ENCODE peak calls at places on chromosomes 4 and X, in four cellular contexts. T, F, Z and V are unnamed samples.

GRCh38 chrX:41085105-41085882 is at the start of gene USP9X:
- DNase-seq in Z (peak), F (peak), T (peak), V (peak)

GRCh38 chr4:10096976-10097330 is 19.6 kb downstream of the WDR1 start:
- DNase-seq in Z (no peak), T (no peak), F (no peak), V (no peak)

GRCh38 chr4:6134612-6135220 is 65.6 kb downstream of the JAKMIP1 start:
- DNase-seq in Z (peak), T (peak), F (no peak), V (peak)

GRCh38 chr4:52982246-52982950 is 120.3 kb downstream of the RASL11B start:
- DNase-seq in Z (no peak), T (peak), F (no peak), V (no peak)

GRCh38 chrX:133983243-133983973 is 2.0 kb downstream of the GPC3 start:
- DNase-seq in T (no peak), F (no peak), Z (no peak), V (no peak)

GRCh38 chrX:19709812-19710518 is 177.4 kb downstream of the SH3KBP1 start:
- DNase-seq in Z (no peak), F (no peak), T (peak), V (no peak)

GRCh38 chr4:57184378-57185031 is 74.3 kb upstream of the IGFBP7 start:
- DNase-seq in Z (no peak), T (no peak), F (no peak), V (no peak)

GRCh38 chr4:69092190-69092589 is 4.1 kb upstream of the UGT2B7 start:
- DNase-seq in F (no peak), Z (no peak), T (no peak), V (no peak)

GRCh38 chr4:15778191-15778741 is at the start of gene CD38:
- DNase-seq in F (no peak), Z (peak), T (no peak), V (peak)

GRCh38 chr4:26325191-26325590 is 4.4 kb downstream of the RBPJ start:
- DNase-seq in T (peak), Z (no peak), F (no peak), V (no peak)

GRCh38 chr4:113209652-113210320 is 160.3 kb downstream of the ANK2 start:
- DNase-seq in Z (no peak), F (no peak), T (no peak), V (no peak)

GRCh38 chr4:109075617-109076016 is 226.8 kb downstream of the COL25A1 start:
- DNase-seq in T (no peak), F (no peak), Z (no peak), V (no peak)

GRCh38 chrX:115579327-115579726 is 18.4 kb downstream of the PLS3 start:
- DNase-seq in F (no peak), T (no peak), Z (no peak), V (no peak)

GRCh38 chrX:23783569-23784486 is 855 bp downstream of the SAT1 start:
- DNase-seq in Z (no peak), T (peak), F (no peak), V (no peak)

GRCh38 chrX:53280703-53281320 is 572 bp downstream of the IQSEC2 start:
- DNase-seq in Z (no peak), T (no peak), F (no peak), V (no peak)
- TF ChIP-seq SPI1 in Z (no peak), T (no peak), F (no peak), V (no peak)

GRCh38 chr4:96638132-96638531 is 798.2 kb downstream of the PDHA2 start:
- DNase-seq in T (no peak), Z (no peak), F (no peak), V (no peak)

GRCh38 chr4:96642486-96642885 is 802.6 kb downstream of the PDHA2 start:
- DNase-seq in T (no peak), Z (no peak), F (no peak), V (no peak)

DNA sequence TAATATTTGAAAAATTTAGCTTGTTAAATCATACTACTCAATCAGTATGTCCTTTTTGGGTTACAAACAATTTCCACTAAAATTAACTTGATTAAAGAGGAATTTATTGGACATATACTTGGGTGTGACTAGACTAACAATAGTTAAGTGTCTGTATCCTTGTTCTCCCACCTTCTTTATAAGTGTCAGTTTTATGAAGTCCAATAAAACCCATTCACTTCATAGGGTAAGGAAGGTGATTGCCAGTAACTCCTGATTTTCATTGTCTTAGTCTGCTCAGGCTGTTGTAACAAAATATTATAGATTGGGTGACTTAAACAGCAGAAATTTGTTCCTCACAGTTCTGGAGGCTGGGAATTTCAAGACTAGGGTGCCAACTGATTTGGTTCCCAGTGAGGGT is 800.0 kb downstream of the PDHA2 start:
- DNase-seq in F (no peak), T (no peak), Z (no peak), V (no peak)
- TF ChIP-seq SPI1 in F (no peak), T (no peak), Z (no peak), V (no peak)

GRCh38 chrX:87338510-87338909 is 179.1 kb upstream of the KLHL4 start:
- DNase-seq in F (peak), Z (no peak), T (peak), V (no peak)
- TF ChIP-seq SPI1 in F (peak), Z (no peak), T (no peak), V (peak)

GRCh38 chrX:12950851-12951589 is 23.9 kb upstream of the TMSB4X start:
- DNase-seq in Z (peak), T (peak), F (no peak), V (no peak)
- TF ChIP-seq SPI1 in Z (peak), T (no peak), F (peak), V (no peak)

GRCh38 chrX:39818071-39818470 is 279.7 kb downstream of the BCOR start:
- DNase-seq in Z (no peak), F (no peak), T (no peak), V (no peak)
- TF ChIP-seq SPI1 in Z (no peak), F (no peak), T (no peak), V (no peak)

GRCh38 chrX:34632404-34632803 is 24.7 kb downstream of the TMEM47 start:
- DNase-seq in F (no peak), Z (no peak), T (no peak), V (no peak)
- TF ChIP-seq SPI1 in F (no peak), Z (no peak), T (no peak), V (no peak)

DNA sequence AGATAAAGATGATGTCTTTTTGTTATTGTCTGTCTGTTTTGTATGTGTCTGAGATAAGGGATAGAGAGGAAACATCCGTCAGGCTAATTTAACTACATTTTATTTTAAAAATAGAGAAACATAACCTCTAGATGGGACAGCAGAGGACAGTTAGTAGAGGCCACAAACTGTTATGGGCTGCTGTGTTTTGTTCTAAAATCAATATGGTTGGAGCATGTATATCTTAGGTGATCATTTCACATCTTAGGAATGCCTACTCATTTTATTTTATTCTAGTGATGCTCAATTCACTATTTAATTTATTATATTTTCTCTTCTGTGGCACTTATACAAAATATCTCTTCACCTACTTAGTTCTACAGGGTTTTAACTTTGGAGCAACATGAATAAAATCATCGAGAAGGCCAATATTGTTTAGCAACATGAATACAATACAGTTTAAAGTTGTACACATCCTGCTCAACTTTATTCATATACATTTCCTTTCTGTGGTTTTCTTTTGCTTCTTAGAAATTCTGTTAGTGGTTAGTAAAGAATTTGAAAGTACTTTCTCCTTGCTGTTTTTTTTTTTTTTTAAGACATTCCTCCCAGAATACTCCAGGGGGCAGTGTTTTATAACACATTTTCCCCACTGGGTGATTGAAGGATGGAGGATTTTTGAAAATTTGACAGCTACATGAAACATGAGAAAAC is 392.9 kb downstream of the UNC5C start:
- DNase-seq in F (no peak), Z (no peak), T (peak), V (no peak)
- TF ChIP-seq SPI1 in F (no peak), Z (no peak), T (no peak), V (no peak)

GRCh38 chr4:110587666-110588285 is 35.1 kb downstream of the PITX2 start:
- DNase-seq in T (no peak), Z (no peak), F (no peak), V (no peak)
- TF ChIP-seq SPI1 in T (no peak), Z (no peak), F (no peak), V (no peak)

DNA sequence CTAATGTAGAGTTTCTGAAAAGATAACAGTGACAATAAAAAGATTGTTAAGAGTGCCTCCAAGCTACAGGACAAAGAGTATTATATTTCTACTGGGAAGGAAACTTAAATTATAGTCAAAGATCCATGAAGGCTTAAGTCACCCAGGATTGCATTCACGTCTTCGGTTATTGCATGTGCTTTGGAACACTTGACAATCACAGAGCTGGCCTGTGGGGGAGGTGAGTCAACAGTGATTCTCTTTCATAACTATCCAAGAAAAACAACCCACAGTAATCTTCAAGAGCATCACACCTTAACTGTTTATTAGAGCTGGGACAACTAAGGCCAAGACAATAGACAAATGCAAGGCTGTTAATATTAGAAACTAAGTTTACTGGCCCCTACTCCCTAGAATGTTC is 40.3 kb downstream of the PDGFC start:
- DNase-seq in Z (no peak), T (no peak), F (no peak), V (no peak)
- TF ChIP-seq SPI1 in Z (no peak), T (no peak), F (no peak), V (no peak)